ENCODE peak calls at places on chromosomes 1 and 21, in eight cellular contexts. Q is stomach, I is gastrocnemius medialis, M is tibial nerve, X is NB4, E is upper lobe of left lung, H is heart left ventricle, B is breast epithelium. F is an unnamed sample.
A peak's percentile ranks its signal among the peaks of the same experiment; 100 is the strongest.

GRCh38 chr1:99877568-99877967 is 27.4 kb downstream of the AGL start:
- DNase-seq in M (no peak), H (no peak), X (no peak), Q (no peak), I (no peak), E (no peak), B (no peak), F (no peak)

GRCh38 chr21:43712268-43712942 is 6.5 kb upstream of the PDXK start:
- DNase-seq in B (peak; percentile 81), E (peak; percentile 87), H (no peak), M (no peak), Q (peak; percentile 84), X (no peak), I (no peak), F (no peak)

GRCh38 chr1:164583196-164583595 is 24.2 kb downstream of the PBX1 start:
- DNase-seq in B (no peak), H (no peak), I (no peak), M (no peak), Q (no peak), E (no peak), X (no peak), F (no peak)

GRCh38 chr1:226875641-226876295 is 5.4 kb downstream of the PSEN2 start:
- DNase-seq in M (no peak), Q (peak; percentile 77), X (no peak), H (no peak), E (peak; percentile 81), I (no peak), B (no peak), F (peak; percentile 67)

GRCh38 chr1:111471012-111471411 is 2.8 kb upstream of the C1orf162 start:
- DNase-seq in E (peak; percentile 82), Q (peak; percentile 50), H (peak; percentile 44), X (peak; percentile 93), B (no peak), M (no peak), I (peak; percentile 49), F (no peak)

GRCh38 chr1:156676820-156677615 is at the start of gene NES:
- DNase-seq in M (peak; percentile 55), I (no peak), H (peak; percentile 88), E (no peak), X (no peak), B (no peak), Q (no peak), F (no peak)

GRCh38 chr1:91552091-91552490 is 51.4 kb downstream of the CDC7 start:
- DNase-seq in B (no peak), I (no peak), M (no peak), Q (no peak), H (no peak), E (no peak), X (no peak), F (no peak)

GRCh38 chr1:29855761-29856160 is 619.4 kb downstream of the PTPRU start:
- DNase-seq in X (peak; percentile 13), E (no peak), I (no peak), M (no peak), B (no peak), H (no peak), Q (no peak), F (peak; percentile 45)

GRCh38 chr1:220378571-220379302 is 106.5 kb upstream of the RAB3GAP2 start:
- DNase-seq in I (no peak), B (no peak), Q (no peak), H (no peak), E (no peak), M (no peak), X (no peak), F (no peak)

GRCh38 chr1:11380500-11380899 is 98.5 kb upstream of the DISP3 start:
- DNase-seq in B (no peak), I (no peak), H (no peak), X (no peak), M (no peak), Q (no peak), E (no peak), F (no peak)

GRCh38 chr1:106378261-106378660 is 678.2 kb upstream of the PRMT6 start:
- DNase-seq in X (no peak), I (no peak), H (no peak), M (no peak), B (no peak), Q (no peak), E (no peak), F (no peak)

GRCh38 chr1:106380772-106381171 is 675.7 kb upstream of the PRMT6 start:
- DNase-seq in X (no peak), H (no peak), B (no peak), M (no peak), I (no peak), Q (no peak), E (no peak), F (no peak)
- H3K4me3 ChIP-seq in X (no peak overlapping the region), H (no peak overlapping the region), B (no peak overlapping the region), M (no peak overlapping the region), I (no peak overlapping the region), Q (no peak overlapping the region), E (no peak overlapping the region), F (no peak overlapping the region)

GRCh38 chr1:74731399-74732052 is 1.3 kb downstream of the CRYZ start:
- DNase-seq in I (no peak), H (no peak), B (no peak), X (peak; percentile 2), M (no peak), Q (peak; percentile 28), E (no peak), F (no peak)
- TF ChIP-seq POLR2A in I (no peak), H (no peak), B (no peak), X (no peak), M (no peak), Q (no peak), E (no peak), F (no peak)

GRCh38 chr21:36068748-36069398 is 951 bp upstream of the CBR1 start:
- DNase-seq in H (no peak), X (no peak), Q (no peak), M (no peak), B (no peak), I (no peak), E (no peak), F (no peak)
- H3K4me3 ChIP-seq in H (no peak overlapping the region), X (no peak overlapping the region), Q (no peak overlapping the region), M (no peak overlapping the region), B (no peak overlapping the region), I (no peak overlapping the region), E (no peak overlapping the region), F (no peak overlapping the region)

GRCh38 chr1:2412395-2412772 is at the start of gene PEX10:
- DNase-seq in E (peak; percentile 98), M (peak; percentile 97), I (peak; percentile 95), B (peak; percentile 98), Q (peak; percentile 99), H (peak; percentile 98), X (peak; percentile 95), F (peak; percentile 100)
- TF ChIP-seq POLR2A in E (peak; percentile 71), M (peak; percentile 58), I (peak; percentile 34), B (no peak), Q (no peak), H (no peak), X (peak; percentile 75), F (no peak)

F was measured in lower leg skin.